ENCODE peak calls at places on chromosomes 16 and 17, in five cellular contexts. X is GM12878, K is K562, N is A549, L is HepG2. T is an unnamed sample.

GRCh38 chr17:59845595-59846390 is 47.0 kb downstream of the TUBD1 start:
- DNase-seq in X (no peak), L (peak; percentile 89), K (peak; percentile 32), N (peak; percentile 72), T (no peak)

GRCh38 chr16:23922406-23922805 is 86.6 kb downstream of the PRKCB start:
- DNase-seq in L (no peak), K (no peak), N (no peak), X (no peak), T (no peak)

GRCh38 chr17:61380217-61380835 is 19.3 kb upstream of the TBX2 start:
- DNase-seq in L (no peak), K (no peak), N (no peak), X (no peak), T (no peak)

GRCh38 chr17:64779344-64780095 is 117.4 kb upstream of the SMURF2 start:
- DNase-seq in N (no peak), K (no peak), X (no peak), L (no peak), T (peak; percentile 62)

GRCh38 chr17:2418572-2418971 is 17.7 kb upstream of the MNT start:
- DNase-seq in X (no peak), L (no peak), N (no peak), K (no peak), T (no peak)

GRCh38 chr17:352421-353212 is at the start of gene RPH3AL:
- DNase-seq in X (no peak), L (peak; percentile 92), K (no peak), N (peak; percentile 94), T (no peak)

GRCh38 chr16:53103811-53104210 is 49.0 kb downstream of the CHD9 start:
- DNase-seq in X (no peak), N (no peak), K (no peak), L (no peak), T (no peak)

GRCh38 chr17:36947922-36948716 is 635 bp upstream of the AATF start:
- DNase-seq in L (no peak), K (no peak), N (no peak), X (no peak), T (no peak)

GRCh38 chr16:57534881-57535658 is 1.3 kb downstream of the CCDC102A start:
- DNase-seq in X (no peak), N (no peak), L (no peak), K (no peak), T (no peak)
- TF ChIP-seq ESRRA in X (no peak), N (no peak), L (no peak), K (no peak), T (no peak)

DNA sequence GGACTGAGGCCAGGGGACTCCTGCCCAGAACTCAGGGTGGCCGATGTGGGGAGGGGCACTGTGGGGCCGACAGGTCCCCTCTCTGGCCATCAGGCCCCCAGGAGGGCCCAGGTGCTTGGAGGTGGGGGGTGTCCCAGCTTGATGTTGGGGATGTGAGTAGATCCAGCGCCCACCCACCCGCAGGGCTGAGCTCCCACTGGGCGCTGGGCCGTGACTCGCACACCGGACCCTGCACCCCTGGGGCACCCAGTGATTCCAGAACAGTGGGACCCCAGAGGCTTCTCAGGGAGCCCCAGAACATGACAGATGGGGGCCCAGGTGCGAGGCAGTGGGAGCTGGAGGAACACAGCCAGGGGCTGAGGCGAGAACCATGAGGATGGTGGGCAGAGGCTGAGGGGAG is 1.5 kb upstream of the SSTR5 start:
- DNase-seq in K (no peak), X (no peak), L (no peak), N (no peak), T (no peak)
- TF ChIP-seq ESRRA in K (no peak), X (no peak), L (no peak), N (no peak), T (no peak)

GRCh38 chr17:76967762-76968161 is 99.6 kb downstream of the MGAT5B start:
- DNase-seq in N (no peak), L (no peak), K (no peak), X (no peak), T (no peak)

GRCh38 chr17:76968707-76969597 is 100.7 kb downstream of the MGAT5B start:
- DNase-seq in L (no peak), X (no peak), N (no peak), K (no peak), T (peak; percentile 96)

GRCh38 chr17:76972046-76972641 is 103.9 kb downstream of the MGAT5B start:
- DNase-seq in L (no peak), X (no peak), K (no peak), N (no peak), T (no peak)

GRCh38 chr17:76966486-76967181 is 98.4 kb downstream of the MGAT5B start:
- DNase-seq in K (no peak), X (no peak), N (no peak), L (no peak), T (no peak)

DNA sequence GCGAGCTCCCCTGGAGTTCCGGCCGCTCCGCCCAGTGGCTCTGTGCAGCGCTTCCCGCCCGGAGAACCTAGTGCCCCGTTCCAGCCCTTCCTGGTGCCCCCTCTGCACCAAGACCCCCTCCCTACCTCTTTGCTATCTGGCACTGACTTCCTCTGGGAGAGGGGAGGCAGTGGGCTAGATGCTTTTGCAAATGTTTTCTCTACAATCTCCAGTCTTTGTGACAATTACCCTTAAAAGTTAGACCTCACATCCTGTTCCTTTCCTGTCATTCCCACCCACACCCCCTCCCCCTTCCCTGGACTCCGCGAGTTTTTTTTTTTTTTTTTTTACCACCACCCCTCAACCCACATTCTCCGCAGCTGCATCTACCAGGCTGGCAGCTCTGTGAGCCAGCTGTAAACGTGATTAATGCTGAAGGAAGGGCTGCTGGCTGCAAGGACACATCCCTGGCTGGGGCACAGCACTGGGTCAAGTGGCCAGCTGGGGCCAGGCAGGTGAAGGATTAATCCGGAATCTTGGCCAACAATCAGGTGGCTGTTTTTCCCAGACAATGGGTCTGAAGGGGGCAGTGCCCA is 101.5 kb downstream of the MGAT5B start:
- DNase-seq in K (no peak), N (no peak), X (no peak), L (no peak), T (peak; percentile 75)
- TF ChIP-seq ESRRA in K (no peak), N (no peak), X (no peak), L (no peak), T (no peak)

DNA sequence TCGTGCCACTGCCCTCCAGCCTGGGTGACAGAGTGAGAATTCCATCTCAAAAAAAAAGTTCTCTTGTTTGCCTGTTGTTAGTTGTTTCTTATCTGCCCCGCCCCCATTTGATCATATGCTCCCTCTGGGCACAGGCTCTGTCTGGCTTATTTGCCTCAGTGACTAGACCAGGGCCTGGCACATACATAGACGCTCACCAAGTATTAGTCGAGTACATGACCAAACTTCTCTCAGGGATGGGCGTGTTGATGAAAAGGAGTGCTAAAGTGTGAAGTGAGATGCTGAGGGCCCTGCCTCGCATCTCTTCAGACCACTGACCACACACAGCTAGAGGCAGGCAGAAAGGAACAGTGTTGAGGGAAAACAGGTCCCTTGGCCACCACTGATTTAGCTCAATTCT is 3.3 kb upstream of the HELZ start:
- DNase-seq in K (no peak), L (no peak), X (no peak), N (no peak), T (no peak)
- TF ChIP-seq ESRRA in K (no peak), L (no peak), X (no peak), N (no peak), T (no peak)

GRCh38 chr16:13322357-13322756 is 421.0 kb downstream of the SHISA9 start:
- DNase-seq in K (no peak), N (no peak), X (no peak), L (no peak), T (no peak)

GRCh38 chr16:13324861-13325260 is 423.5 kb downstream of the SHISA9 start:
- DNase-seq in X (no peak), K (no peak), N (no peak), L (no peak), T (no peak)

DNA sequence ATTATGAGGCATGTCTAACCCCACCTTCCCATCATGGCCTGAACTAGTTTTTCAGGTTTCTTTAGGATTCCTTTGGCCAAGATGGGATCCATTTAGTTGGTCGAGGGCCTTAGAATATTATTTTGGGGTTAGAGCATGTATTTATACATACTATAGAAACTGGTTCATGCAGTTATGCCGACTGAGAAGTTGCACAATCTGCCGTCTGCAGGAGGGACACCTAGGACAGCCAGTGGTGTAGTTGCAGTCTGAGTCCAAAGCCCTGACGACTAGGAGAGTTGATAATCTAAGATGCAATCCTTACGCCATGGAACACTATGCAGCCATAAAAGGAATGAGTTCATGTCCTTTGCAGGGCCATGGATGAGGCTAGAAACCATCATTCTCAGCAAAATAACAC is 424.0 kb downstream of the SHISA9 start:
- DNase-seq in X (no peak), L (no peak), N (no peak), K (no peak), T (no peak)
- TF ChIP-seq ESRRA in X (no peak), L (no peak), N (no peak), K (no peak), T (no peak)